ENCODE peak calls at places on chromosomes 13 and 19, in four cellular contexts. N is psoas muscle, A is kidney epithelial cell, H is heart right ventricle. L is an unnamed sample. For H3K27me3, the result is how much of the 10 kb centered on the place peaks cover.

GRCh38 chr13:39870197-39870746 is 214.8 kb downstream of the COG6 start:
- DNase-seq in N (no peak), A (no peak), H (no peak), L (no peak)

GRCh38 chr13:60258349-60258748 is 94.6 kb upstream of the DIAPH3 start:
- DNase-seq in A (no peak), H (no peak), N (no peak), L (no peak)

GRCh38 chr19:6224308-6224675 is 55.5 kb downstream of the MLLT1 start:
- DNase-seq in A (no peak), N (no peak), H (no peak), L (no peak)

GRCh38 chr19:50300814-50301606 is 28.2 kb downstream of the KCNC3 start:
- DNase-seq in A (peak), H (no peak), N (no peak), L (no peak)

GRCh38 chr13:95745752-95746151 is 68.8 kb downstream of the DNAJC3 start:
- DNase-seq in H (no peak), A (no peak), N (no peak), L (no peak)

GRCh38 chr19:4676955-4677731 is 7.0 kb upstream of the MYDGF start:
- DNase-seq in H (peak), N (peak), A (no peak), L (peak)

GRCh38 chr13:53138369-53139036 is 109.9 kb downstream of the OLFM4 start:
- DNase-seq in N (peak), A (no peak), H (no peak), L (no peak)

GRCh38 chr19:13146763-13147563 is 3.2 kb downstream of the STX10 start:
- DNase-seq in A (no peak), N (no peak), H (no peak), L (no peak)

GRCh38 chr19:45322744-45323281 is at the start of gene CKM:
- DNase-seq in H (peak), N (peak), A (no peak), L (no peak)

GRCh38 chr13:73303858-73304257 is 245.1 kb downstream of the KLF5 start:
- DNase-seq in H (no peak), N (no peak), A (peak), L (no peak)

GRCh38 chr13:48562296-48563066 is 29.6 kb upstream of the RCBTB2 start:
- DNase-seq in N (no peak), A (no peak), H (no peak), L (no peak)

GRCh38 chr19:38650180-38650775 is 2.8 kb downstream of the ACTN4 start:
- DNase-seq in H (no peak), A (no peak), N (no peak), L (no peak)

GRCh38 chr19:35995655-35995993 is 636 bp downstream of the SDHAF1 start:
- DNase-seq in H (peak), A (no peak), N (peak), L (no peak)

GRCh38 chr19:35992902-35993765 is 1.9 kb upstream of the SDHAF1 start:
- DNase-seq in H (no peak), A (no peak), N (no peak), L (no peak)

GRCh38 chr19:35994868-35995654 is at the start of gene SDHAF1:
- DNase-seq in H (peak), A (peak), N (peak), L (peak)

GRCh38 chr19:36001605-36002004 is 6.6 kb downstream of the SDHAF1 start:
- DNase-seq in H (no peak), N (no peak), A (no peak), L (no peak)

DNA sequence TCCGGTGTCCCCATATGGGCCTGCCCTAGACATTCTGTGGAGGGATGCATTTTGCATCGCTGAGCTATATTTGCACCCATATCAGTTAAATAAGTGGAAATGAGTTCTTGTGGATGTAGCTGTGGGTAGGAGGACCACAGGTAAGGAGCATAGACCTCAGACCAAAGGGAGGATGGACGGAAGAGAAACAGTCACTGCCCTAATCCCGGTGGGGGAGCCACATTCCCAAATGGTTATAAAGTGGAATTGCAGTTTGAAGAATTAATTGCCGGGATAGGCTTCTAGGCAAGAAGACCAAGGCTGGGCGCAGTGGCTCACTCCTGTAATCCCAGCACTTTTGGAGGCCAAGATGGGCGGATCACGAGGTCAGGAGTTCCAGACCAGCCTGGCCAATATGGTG is 1.8 kb downstream of the SDHAF1 start:
- DNase-seq in A (no peak), N (no peak), H (no peak), L (no peak)
- H3K4me3 ChIP-seq in A (no peak), N (peak), H (no peak), L (no peak)

GRCh38 chr19:46489445-46490272 is 6.0 kb downstream of the PNMA8B start:
- DNase-seq in N (peak), A (no peak), H (peak), L (peak)
- H3K27me3 ChIP-seq in N (half or more), A (under half), H (half or more), L (under half)

GRCh38 chr13:110523180-110523579 is 38.3 kb downstream of the RAB20 start:
- DNase-seq in A (no peak), H (no peak), N (no peak), L (no peak)

GRCh38 chr13:110523838-110524237 is 37.7 kb downstream of the RAB20 start:
- DNase-seq in N (no peak), A (no peak), H (no peak), L (no peak)

GRCh38 chr13:110525328-110526319 is 35.9 kb downstream of the RAB20 start:
- DNase-seq in A (no peak), N (no peak), H (peak), L (no peak)

GRCh38 chr13:110521946-110522345 is 39.6 kb downstream of the RAB20 start:
- DNase-seq in N (no peak), A (no peak), H (no peak), L (no peak)

DNA sequence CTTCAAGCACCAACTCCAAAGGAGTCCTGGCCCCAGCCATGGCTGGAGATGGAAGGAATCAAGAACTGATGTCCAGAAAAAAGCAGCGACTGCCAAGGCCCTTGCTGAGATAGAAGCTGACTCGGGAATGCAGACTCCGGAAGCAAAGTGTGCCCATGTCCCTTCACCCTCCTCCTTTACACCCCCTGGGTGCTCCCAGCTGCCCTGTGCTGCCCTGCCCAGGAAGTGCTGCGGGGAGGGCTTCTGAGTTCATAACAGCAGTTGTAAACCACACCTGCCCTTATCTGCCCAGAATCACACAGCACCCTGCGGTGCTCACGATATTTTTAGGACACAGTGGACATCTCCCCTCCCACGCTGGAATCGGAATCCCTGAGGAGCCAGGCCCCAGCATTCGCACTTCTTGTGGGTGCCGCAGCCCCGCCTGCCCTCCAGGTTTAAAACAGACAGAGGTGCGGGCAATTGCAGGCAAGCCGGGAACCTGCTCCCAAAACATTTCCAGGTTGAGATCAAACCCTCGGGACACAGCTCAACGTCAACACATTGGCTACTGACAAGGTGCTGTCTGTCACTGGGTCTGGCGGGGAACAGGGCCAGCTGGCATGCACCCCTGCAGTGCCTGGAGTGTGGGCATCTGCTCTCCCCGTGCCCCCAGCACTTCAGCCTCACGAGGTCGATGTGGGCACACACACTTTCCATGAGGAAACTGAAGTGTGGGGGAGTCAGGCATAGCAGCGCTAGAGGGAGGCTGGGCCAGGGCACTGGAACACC is 36.9 kb downstream of the RAB20 start:
- DNase-seq in N (peak), H (peak), A (no peak), L (no peak)
- H3K4me3 ChIP-seq in N (peak), H (no peak), A (no peak), L (no peak)

GRCh38 chr19:41344162-41344561 is 9.6 kb downstream of the TGFB1 start:
- DNase-seq in A (no peak), H (no peak), N (no peak), L (no peak)
- H3K27me3 ChIP-seq in A (under half), H (under half), N (under half), L (under half)

L was measured in dorsolateral prefrontal cortex.